ENCODE peak calls at places on chromosomes 12 and 14, in seven cellular contexts. Z is fibroblast of lung, B is neural progenitor cell, M is GM12878, R is OCI-LY7, D is H9, K is IMR-90. T is an unnamed sample. For H3K4me1, the result is how much of the 10 kb centered on the place peaks cover.

GRCh38 chr14:52563120-52563519 is 10.5 kb downstream of the GPR137C start:
- DNase-seq in Z (peak), K (peak), D (no peak), R (no peak), B (no peak), M (no peak), T (peak)

GRCh38 chr12:87383705-87384104 is 645.5 kb downstream of the C12orf50 start:
- DNase-seq in R (no peak), M (no peak), B (no peak), K (peak), Z (no peak), D (no peak), T (no peak)

GRCh38 chr14:73754911-73755360 is 40.8 kb upstream of the PNMA1 start:
- DNase-seq in D (peak), K (peak), Z (peak), R (no peak), M (no peak), B (no peak), T (peak)

GRCh38 chr14:84442481-84442880 is 1087.5 kb upstream of the FLRT2 start:
- DNase-seq in K (no peak), M (no peak), B (no peak), Z (peak), D (no peak), R (no peak), T (peak)

GRCh38 chr12:51866762-51867161 is 18.2 kb upstream of the FIGNL2 start:
- DNase-seq in K (no peak), R (no peak), Z (no peak), B (no peak), M (no peak), D (no peak), T (no peak)

GRCh38 chr12:32107376-32108267 is 975 bp downstream of the BICD1 start:
- DNase-seq in R (peak), M (no peak), D (no peak), B (peak), K (peak), Z (peak), T (peak)

GRCh38 chr12:122031342-122032216 is 9.9 kb downstream of the BCL7A start:
- DNase-seq in K (no peak), D (peak), M (no peak), R (peak), Z (no peak), B (peak), T (peak)

GRCh38 chr14:93967637-93968250 is 8.6 kb downstream of the ASB2 start:
- DNase-seq in B (no peak), D (no peak), Z (no peak), R (peak), M (peak), K (no peak), T (peak)

GRCh38 chr14:66944872-66945271 is 244.4 kb upstream of the GARIN2 start:
- DNase-seq in K (peak), D (no peak), Z (peak), B (peak), M (no peak), R (peak), T (no peak)

GRCh38 chr12:124517260-124518050 is 50.0 kb downstream of the NCOR2 start:
- DNase-seq in R (no peak), Z (peak), B (no peak), D (no peak), K (peak), M (no peak), T (peak)

GRCh38 chr12:8629486-8630033 is 16.9 kb upstream of the AICDA start:
- DNase-seq in M (peak), D (no peak), K (no peak), Z (no peak), B (no peak), R (peak), T (peak)

GRCh38 chr12:49200882-49201594 is 12.2 kb upstream of the TUBA1A start:
- DNase-seq in D (peak), M (peak), R (peak), K (peak), Z (peak), B (no peak), T (peak)

GRCh38 chr12:119320678-119321077 is 13.9 kb upstream of the CCDC60 start:
- DNase-seq in R (no peak), K (no peak), B (no peak), D (no peak), Z (no peak), M (no peak), T (no peak)

GRCh38 chr12:53965251-53966069 is 7.5 kb upstream of the HOXC11 start:
- DNase-seq in M (no peak), Z (no peak), D (peak), R (no peak), K (no peak), B (no peak), T (no peak)

GRCh38 chr12:117473856-117474255 is 112.4 kb upstream of the NOS1 start:
- DNase-seq in B (no peak), R (no peak), Z (no peak), D (no peak), M (no peak), K (no peak), T (no peak)

GRCh38 chr14:55850803-55851202 is 267.4 kb upstream of the PELI2 start:
- DNase-seq in B (no peak), D (no peak), M (no peak), K (peak), R (no peak), Z (peak), T (peak)

GRCh38 chr12:76890407-76891143 is 11.8 kb upstream of the CSRP2 start:
- DNase-seq in D (no peak), Z (no peak), K (no peak), R (no peak), M (no peak), B (no peak), T (no peak)

GRCh38 chr14:67630186-67630585 is 10.5 kb downstream of the ARG2 start:
- DNase-seq in Z (no peak), D (no peak), M (no peak), K (no peak), R (no peak), B (no peak), T (no peak)

GRCh38 chr12:51329742-51330141 is 5.8 kb upstream of the BIN2 start:
- DNase-seq in Z (no peak), B (no peak), D (no peak), M (no peak), R (no peak), K (no peak), T (no peak)

GRCh38 chr12:30753761-30754382 is 879 bp downstream of the CAPRIN2 start:
- DNase-seq in Z (peak), D (no peak), K (peak), M (no peak), B (peak), R (peak), T (peak)

GRCh38 chr14:104223101-104223809 is 84.9 kb downstream of the KIF26A start:
- DNase-seq in D (no peak), M (no peak), K (no peak), R (no peak), Z (no peak), B (no peak), T (no peak)

GRCh38 chr12:304815-305214 is 42.2 kb upstream of the SLC6A13 start:
- DNase-seq in B (no peak), R (no peak), D (no peak), Z (peak), M (no peak), K (peak), T (no peak)

GRCh38 chr14:87133073-87133815 is 859.7 kb downstream of the GALC start:
- DNase-seq in Z (peak), R (peak), K (peak), D (no peak), B (no peak), M (no peak), T (peak)

GRCh38 chr14:99596071-99596627 is 7.9 kb downstream of the CCDC85C start:
- DNase-seq in R (no peak), M (no peak), B (no peak), Z (no peak), D (no peak), K (no peak), T (peak)
- H2AFZ ChIP-seq in R (no peak), M (no peak), B (no peak), Z (no peak), D (no peak), K (no peak), T (no peak)

DNA sequence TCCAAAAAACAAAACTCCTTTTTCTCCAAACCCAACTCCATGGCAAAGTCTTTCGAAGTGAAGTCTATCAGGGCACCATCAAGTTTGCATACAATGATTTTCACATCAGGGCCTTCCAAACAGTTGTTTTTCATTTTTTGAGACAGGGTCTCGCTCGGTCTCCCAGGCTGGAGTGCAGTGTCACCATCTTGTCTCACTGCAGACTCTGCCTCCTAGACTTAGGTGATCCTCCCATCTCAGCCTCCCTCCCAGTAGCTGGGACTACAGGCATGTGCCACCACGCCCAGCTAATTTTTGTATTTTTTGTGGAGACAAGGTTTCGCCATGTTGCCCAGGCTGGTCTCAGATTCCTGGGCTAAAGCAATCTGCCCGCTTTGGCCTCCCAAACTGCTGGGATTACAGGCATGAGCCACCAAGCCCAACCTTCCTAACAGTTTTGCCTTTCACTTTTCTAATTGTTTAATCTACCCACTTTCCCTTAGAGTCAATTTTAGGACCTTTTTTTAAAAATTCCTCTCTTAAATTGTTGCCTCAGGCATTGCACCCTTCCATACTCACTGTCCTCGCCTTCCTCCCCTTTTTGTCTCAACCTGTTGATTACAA is 11.6 kb downstream of the ZFHX2 start:
- DNase-seq in K (no peak), Z (no peak), D (no peak), B (no peak), M (no peak), R (no peak), T (no peak)
- TF ChIP-seq CTCF in K (no peak), Z (no peak), D (no peak), B (no peak), M (no peak), R (no peak), T (no peak)

DNA sequence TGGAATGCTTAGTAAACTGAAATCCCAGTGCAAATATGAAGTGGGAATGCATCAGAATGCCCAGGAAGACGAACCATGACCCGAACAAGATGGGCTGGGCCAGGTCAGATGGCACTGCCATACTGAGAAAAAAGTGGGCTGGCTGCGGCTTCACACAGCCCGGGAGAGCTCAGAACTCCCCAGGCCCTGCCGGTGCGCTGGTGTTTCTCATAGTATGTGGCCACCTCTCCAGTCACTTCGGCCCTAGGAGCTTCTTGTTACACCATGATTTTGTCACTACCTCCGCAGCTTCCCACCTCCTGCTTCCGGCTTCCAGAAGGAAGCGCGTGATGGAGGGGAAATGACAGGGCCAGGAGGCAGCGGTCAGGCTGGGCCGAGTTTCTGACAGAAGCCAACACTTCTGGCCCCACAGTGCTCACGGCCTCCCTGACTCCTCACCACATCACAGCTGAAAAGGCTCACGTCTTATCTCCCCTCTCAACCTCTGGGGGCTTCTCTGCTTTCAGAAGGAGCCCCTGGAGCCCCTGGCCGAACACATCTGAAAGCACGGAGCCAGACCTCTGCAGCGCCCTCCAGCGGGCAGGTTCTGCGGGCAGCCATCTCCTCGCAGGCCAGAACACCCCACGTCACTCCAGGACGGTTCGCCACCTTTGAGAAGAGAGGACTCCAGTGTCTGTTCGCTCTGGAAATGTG is 30.7 kb downstream of the DAD1 start:
- DNase-seq in R (peak), M (no peak), B (peak), Z (no peak), K (no peak), D (peak), T (peak)
- H3K4me1 ChIP-seq in R (half or more), M (half or more), B (under half), Z (under half), K (under half), D (under half), T (under half)

GRCh38 chr12:111066744-111067437 is 146.5 kb upstream of the MYL2 start:
- DNase-seq in Z (no peak), D (peak), K (no peak), B (no peak), M (no peak), R (peak), T (peak)
- H2AFZ ChIP-seq in Z (no peak), D (no peak), K (no peak), B (no peak), M (no peak), R (peak), T (no peak)

GRCh38 chr14:32104803-32105202 is 27.7 kb downstream of the ARHGAP5 start:
- DNase-seq in K (no peak), R (no peak), M (no peak), D (no peak), B (no peak), Z (no peak), T (no peak)
- TF ChIP-seq CTCF in K (no peak), R (no peak), M (no peak), D (no peak), B (no peak), Z (no peak), T (no peak)

DNA sequence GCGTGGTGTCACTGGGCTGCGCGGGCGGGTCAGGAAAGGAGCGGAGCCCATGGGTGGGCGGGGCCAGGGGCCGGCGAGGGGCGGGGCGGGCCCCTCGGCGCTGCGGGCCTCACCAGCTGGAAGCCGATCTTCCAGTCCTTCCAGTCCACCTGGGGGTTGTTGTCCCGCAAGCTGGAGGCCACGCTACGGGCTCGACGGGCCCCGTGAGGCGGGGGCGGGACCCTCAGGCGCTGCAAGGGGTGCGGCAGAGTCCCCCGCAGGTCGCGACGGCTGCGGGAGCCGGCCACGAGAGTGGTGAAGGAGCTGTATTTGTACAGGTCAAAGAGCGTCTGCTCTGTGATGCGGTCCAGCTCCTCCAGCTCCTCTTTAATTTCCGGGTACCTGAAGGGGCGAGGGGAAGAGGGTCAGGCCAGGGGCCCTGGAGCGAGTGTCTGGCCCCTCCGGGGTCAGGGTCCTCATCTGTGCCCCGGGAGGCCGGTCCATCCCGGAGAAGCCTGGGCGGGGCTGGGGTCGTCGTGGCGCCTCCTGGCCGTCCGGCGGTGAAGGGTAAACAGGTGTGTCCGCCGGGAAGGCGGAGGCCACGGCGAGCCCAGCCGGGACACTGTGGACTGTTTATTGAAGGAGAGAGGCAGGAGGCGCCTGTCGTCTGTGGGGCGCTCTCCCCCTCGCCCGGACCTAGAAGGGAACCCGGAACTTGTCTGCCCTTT is 11.9 kb downstream of the SCNN1A start:
- DNase-seq in Z (peak), M (no peak), B (peak), K (peak), R (peak), D (peak), T (peak)
- H3K4me1 ChIP-seq in Z (under half), M (under half), B (under half), K (under half), R (half or more), D (under half), T (under half)